ENCODE peak calls at places on chromosomes 2 and 18, in seven cellular contexts. One of them, this sample, is unnamed.
A peak's percentile ranks its signal among the peaks of the same experiment; 100 is the strongest.

GRCh38 chr18:55465313-55465712 is 122.7 kb downstream of the TCF4 start:
- DNase-seq in GM12878: no peak
- DNase-seq in K562: no peak
- DNase-seq in tibial artery: no peak
- DNase-seq in CD8-positive, alpha-beta T cell: no peak
- DNase-seq in DND-41: no peak
- DNase-seq in brain microvascular endothelial cell: no peak
- DNase-seq in this sample: no peak

GRCh38 chr2:159856760-159857159 is 58.8 kb upstream of the CD302 start:
- DNase-seq in CD8-positive, alpha-beta T cell: no peak
- DNase-seq in tibial artery: no peak
- DNase-seq in brain microvascular endothelial cell: no peak
- DNase-seq in DND-41: no peak
- DNase-seq in K562: no peak
- DNase-seq in GM12878: no peak
- DNase-seq in this sample: no peak

GRCh38 chr18:51614967-51615571 is 417.6 kb upstream of the MEX3C start:
- DNase-seq in GM12878: no peak
- DNase-seq in CD8-positive, alpha-beta T cell: no peak
- DNase-seq in DND-41: no peak
- DNase-seq in tibial artery: no peak
- DNase-seq in brain microvascular endothelial cell: no peak
- DNase-seq in K562: no peak
- DNase-seq in this sample: peak; percentile 42

GRCh38 chr2:32516567-32516966 is 111.3 kb upstream of the TTC27 start:
- DNase-seq in GM12878: no peak
- DNase-seq in K562: no peak
- DNase-seq in CD8-positive, alpha-beta T cell: no peak
- DNase-seq in DND-41: no peak
- DNase-seq in tibial artery: no peak
- DNase-seq in brain microvascular endothelial cell: no peak
- DNase-seq in this sample: no peak

GRCh38 chr18:76384861-76385680 is 110.0 kb downstream of the ZNF516 start:
- DNase-seq in DND-41: peak; percentile 65
- DNase-seq in brain microvascular endothelial cell: no peak
- DNase-seq in CD8-positive, alpha-beta T cell: no peak
- DNase-seq in K562: no peak
- DNase-seq in GM12878: no peak
- DNase-seq in tibial artery: peak; percentile 51
- DNase-seq in this sample: no peak

GRCh38 chr2:101398026-101398830 is 10.9 kb upstream of the CREG2 start:
- DNase-seq in brain microvascular endothelial cell: peak; percentile 13
- DNase-seq in CD8-positive, alpha-beta T cell: no peak
- DNase-seq in tibial artery: no peak
- DNase-seq in DND-41: no peak
- DNase-seq in K562: no peak
- DNase-seq in GM12878: no peak
- DNase-seq in this sample: no peak

GRCh38 chr2:44301111-44301510 is 25.8 kb downstream of the SLC3A1 start:
- DNase-seq in brain microvascular endothelial cell: no peak
- DNase-seq in tibial artery: no peak
- DNase-seq in DND-41: no peak
- DNase-seq in K562: no peak
- DNase-seq in CD8-positive, alpha-beta T cell: no peak
- DNase-seq in GM12878: no peak
- DNase-seq in this sample: no peak

GRCh38 chr18:58787750-58788149 is 76.9 kb upstream of the ZNF532 start:
- DNase-seq in GM12878: no peak
- DNase-seq in DND-41: no peak
- DNase-seq in brain microvascular endothelial cell: no peak
- DNase-seq in CD8-positive, alpha-beta T cell: no peak
- DNase-seq in tibial artery: no peak
- DNase-seq in K562: no peak
- DNase-seq in this sample: no peak

GRCh38 chr2:240460243-240460630 is 24.8 kb downstream of the GPC1 start:
- DNase-seq in DND-41: no peak
- DNase-seq in brain microvascular endothelial cell: no peak
- DNase-seq in tibial artery: peak; percentile 62
- DNase-seq in GM12878: no peak
- DNase-seq in CD8-positive, alpha-beta T cell: no peak
- DNase-seq in K562: no peak
- DNase-seq in this sample: no peak

GRCh38 chr2:154952346-154953010 is 254.0 kb downstream of the KCNJ3 start:
- DNase-seq in DND-41: no peak
- DNase-seq in brain microvascular endothelial cell: no peak
- DNase-seq in tibial artery: no peak
- DNase-seq in K562: no peak
- DNase-seq in GM12878: no peak
- DNase-seq in CD8-positive, alpha-beta T cell: no peak
- DNase-seq in this sample: no peak

GRCh38 chr2:156333951-156334495 is 1.5 kb upstream of the NR4A2 start:
- DNase-seq in CD8-positive, alpha-beta T cell: no peak
- DNase-seq in GM12878: no peak
- DNase-seq in DND-41: peak; percentile 86
- DNase-seq in tibial artery: peak; percentile 87
- DNase-seq in K562: peak; percentile 75
- DNase-seq in brain microvascular endothelial cell: peak; percentile 52
- DNase-seq in this sample: peak; percentile 32

DNA sequence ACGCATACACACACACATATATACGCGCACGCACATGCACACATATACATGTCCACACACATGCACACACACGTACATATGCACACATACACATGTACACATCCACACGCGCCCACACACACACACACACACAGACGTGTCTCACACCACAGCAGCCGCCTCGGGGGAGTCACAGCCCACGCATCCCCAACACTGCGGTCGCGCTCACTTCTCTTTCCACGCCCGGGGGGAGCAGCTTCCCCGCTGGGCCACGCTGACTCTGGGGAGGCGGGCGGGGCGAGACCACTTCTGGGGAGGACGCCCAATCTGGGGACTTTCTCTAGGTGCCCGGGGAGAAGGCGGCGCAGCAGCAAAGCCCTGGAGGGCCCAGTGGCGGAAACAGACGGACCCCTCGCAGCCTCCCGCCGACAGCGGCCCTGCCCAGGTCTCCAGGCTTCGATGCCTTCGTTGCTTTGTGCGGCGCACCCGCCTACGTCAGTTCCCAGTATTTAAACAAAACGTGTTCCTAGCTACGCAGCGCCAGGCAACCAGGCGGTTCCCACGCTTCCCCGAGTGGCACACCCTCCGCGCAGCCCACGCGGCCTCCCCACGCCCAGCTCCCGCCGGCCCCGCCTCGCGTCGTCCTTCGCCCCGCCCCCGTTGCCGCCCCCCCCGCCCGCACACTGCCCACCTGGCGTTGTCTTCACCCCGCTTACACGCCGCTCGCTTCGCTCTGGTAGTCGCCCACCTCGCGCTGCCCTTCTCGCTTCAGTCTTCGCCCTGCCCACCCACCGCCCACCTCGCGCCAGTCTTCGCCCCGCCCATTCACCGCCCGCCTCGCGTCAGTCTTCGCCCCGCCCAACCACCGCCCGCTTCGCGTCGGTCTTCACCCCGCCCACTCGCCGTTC is 810 bp upstream of the RBFA start:
- DNase-seq in DND-41: no peak
- DNase-seq in brain microvascular endothelial cell: peak; percentile 83
- DNase-seq in CD8-positive, alpha-beta T cell: peak; percentile 73
- DNase-seq in tibial artery: no peak
- DNase-seq in K562: peak; percentile 18
- DNase-seq in GM12878: no peak
- DNase-seq in this sample: peak; percentile 93
- TF ChIP-seq CTCF in DND-41: no peak
- TF ChIP-seq CTCF in brain microvascular endothelial cell: no peak
- TF ChIP-seq CTCF in CD8-positive, alpha-beta T cell: no peak
- TF ChIP-seq CTCF in tibial artery: no peak
- TF ChIP-seq CTCF in K562: no peak
- TF ChIP-seq CTCF in GM12878: no peak
- TF ChIP-seq CTCF in this sample: no peak

GRCh38 chr2:233059797-233060499 is at the start of gene INPP5D:
- DNase-seq in CD8-positive, alpha-beta T cell: peak; percentile 71
- DNase-seq in brain microvascular endothelial cell: no peak
- DNase-seq in GM12878: no peak
- DNase-seq in K562: no peak
- DNase-seq in tibial artery: peak; percentile 67
- DNase-seq in DND-41: peak; percentile 87
- DNase-seq in this sample: no peak

GRCh38 chr2:233058717-233059546 is 1.2 kb upstream of the INPP5D start:
- DNase-seq in DND-41: no peak
- DNase-seq in GM12878: no peak
- DNase-seq in K562: no peak
- DNase-seq in tibial artery: peak; percentile 59
- DNase-seq in brain microvascular endothelial cell: no peak
- DNase-seq in CD8-positive, alpha-beta T cell: no peak
- DNase-seq in this sample: no peak

GRCh38 chr2:233061007-233061590 is 957 bp downstream of the INPP5D start:
- DNase-seq in K562: no peak
- DNase-seq in DND-41: peak; percentile 53
- DNase-seq in brain microvascular endothelial cell: no peak
- DNase-seq in tibial artery: peak; percentile 59
- DNase-seq in GM12878: no peak
- DNase-seq in CD8-positive, alpha-beta T cell: no peak
- DNase-seq in this sample: no peak

GRCh38 chr2:233060500-233061006 is 411 bp downstream of the INPP5D start:
- DNase-seq in GM12878: no peak
- DNase-seq in CD8-positive, alpha-beta T cell: no peak
- DNase-seq in DND-41: no peak
- DNase-seq in tibial artery: no peak
- DNase-seq in K562: no peak
- DNase-seq in brain microvascular endothelial cell: no peak
- DNase-seq in this sample: no peak

GRCh38 chr2:233059547-233059796 is 670 bp upstream of the INPP5D start:
- DNase-seq in DND-41: no peak
- DNase-seq in brain microvascular endothelial cell: no peak
- DNase-seq in CD8-positive, alpha-beta T cell: no peak
- DNase-seq in GM12878: no peak
- DNase-seq in K562: no peak
- DNase-seq in tibial artery: no peak
- DNase-seq in this sample: no peak
- H3K27ac ChIP-seq in DND-41: peak overlapping the region; percentile 85
- H3K27ac ChIP-seq in brain microvascular endothelial cell: no peak overlapping the region
- H3K27ac ChIP-seq in CD8-positive, alpha-beta T cell: peak overlapping the region; percentile 64
- H3K27ac ChIP-seq in GM12878: peak overlapping the region; percentile 93
- H3K27ac ChIP-seq in K562: no peak overlapping the region
- H3K27ac ChIP-seq in tibial artery: peak overlapping the region; percentile 33
- H3K27ac ChIP-seq in this sample: no peak overlapping the region

DNA sequence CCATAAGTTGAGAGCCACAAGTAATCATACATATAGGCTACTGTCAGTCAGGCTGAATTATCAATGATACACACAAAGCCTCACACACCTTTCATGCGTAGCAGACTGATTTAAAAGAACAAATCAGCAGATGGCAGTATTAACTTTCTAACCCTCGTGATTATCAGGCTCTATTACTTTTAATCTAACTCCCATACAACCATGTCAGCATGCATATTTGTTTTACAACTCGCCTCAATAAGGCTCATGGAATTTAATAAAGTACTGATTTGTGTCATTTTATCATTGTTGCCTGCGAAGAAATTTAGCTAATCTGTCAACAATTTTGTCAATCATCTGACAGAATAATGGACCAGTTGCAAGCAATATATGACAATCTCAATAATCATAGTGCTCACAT is 82.8 kb downstream of the SLC25A12 start:
- DNase-seq in K562: no peak
- DNase-seq in brain microvascular endothelial cell: no peak
- DNase-seq in CD8-positive, alpha-beta T cell: no peak
- DNase-seq in tibial artery: no peak
- DNase-seq in GM12878: no peak
- DNase-seq in DND-41: no peak
- DNase-seq in this sample: peak; percentile 26
- TF ChIP-seq CTCF in K562: peak; percentile 45
- TF ChIP-seq CTCF in brain microvascular endothelial cell: peak; percentile 20
- TF ChIP-seq CTCF in CD8-positive, alpha-beta T cell: peak; percentile 23
- TF ChIP-seq CTCF in tibial artery: peak; percentile 35
- TF ChIP-seq CTCF in GM12878: peak; percentile 35
- TF ChIP-seq CTCF in DND-41: peak; percentile 60
- TF ChIP-seq CTCF in this sample: peak; percentile 40

DNA sequence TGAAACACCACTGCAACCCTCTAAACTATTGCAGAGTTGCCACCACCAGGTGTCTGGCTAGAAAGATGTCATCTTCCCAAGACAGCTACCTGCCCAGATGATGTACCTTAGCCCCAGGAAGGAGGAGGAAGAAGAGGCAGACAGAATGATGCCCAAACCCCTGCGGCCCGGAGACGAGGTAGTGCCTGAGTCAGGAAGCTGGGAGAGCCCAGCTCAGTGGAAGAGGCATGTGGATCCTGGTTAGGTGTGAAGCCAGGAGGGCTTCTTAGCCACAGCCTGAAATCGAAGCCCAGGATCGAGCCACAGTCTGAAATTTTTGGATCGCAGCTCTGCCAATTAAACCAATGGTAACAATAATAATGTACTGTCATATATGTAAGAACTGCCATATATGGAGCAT is 19.1 kb upstream of the CYP1B1 start:
- DNase-seq in tibial artery: no peak
- DNase-seq in CD8-positive, alpha-beta T cell: no peak
- DNase-seq in brain microvascular endothelial cell: no peak
- DNase-seq in K562: no peak
- DNase-seq in GM12878: no peak
- DNase-seq in DND-41: no peak
- DNase-seq in this sample: no peak
- H3K27ac ChIP-seq in tibial artery: no peak overlapping the region
- H3K27ac ChIP-seq in CD8-positive, alpha-beta T cell: no peak overlapping the region
- H3K27ac ChIP-seq in brain microvascular endothelial cell: no peak overlapping the region
- H3K27ac ChIP-seq in K562: no peak overlapping the region
- H3K27ac ChIP-seq in GM12878: no peak overlapping the region
- H3K27ac ChIP-seq in DND-41: no peak overlapping the region
- H3K27ac ChIP-seq in this sample: peak overlapping the region; percentile 90

DNA sequence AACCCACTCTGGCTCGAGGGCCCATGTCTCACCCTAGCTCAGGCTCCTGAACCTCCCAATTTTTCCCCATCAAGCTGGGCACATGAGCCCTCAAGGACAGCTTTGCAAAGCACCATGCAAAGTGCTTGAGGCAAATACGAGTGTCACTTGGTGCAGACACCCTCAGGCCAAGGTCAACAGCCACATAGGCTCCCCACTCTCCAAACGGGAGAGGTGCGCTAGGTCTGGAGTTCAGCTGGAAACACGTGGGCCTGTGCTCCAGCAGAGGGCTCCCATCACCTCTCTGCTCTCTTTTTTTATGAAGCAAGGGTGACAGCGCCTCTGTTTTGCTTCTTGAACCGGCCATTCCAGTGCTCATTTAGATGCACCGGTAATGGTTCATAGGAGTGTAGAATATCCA is 11.9 kb upstream of the ARHGAP25 start:
- DNase-seq in K562: peak; percentile 34
- DNase-seq in tibial artery: no peak
- DNase-seq in CD8-positive, alpha-beta T cell: no peak
- DNase-seq in brain microvascular endothelial cell: no peak
- DNase-seq in GM12878: no peak
- DNase-seq in DND-41: no peak
- DNase-seq in this sample: no peak
- TF ChIP-seq CTCF in K562: peak; percentile 52
- TF ChIP-seq CTCF in tibial artery: no peak
- TF ChIP-seq CTCF in CD8-positive, alpha-beta T cell: no peak
- TF ChIP-seq CTCF in brain microvascular endothelial cell: peak; percentile 35
- TF ChIP-seq CTCF in GM12878: peak; percentile 13
- TF ChIP-seq CTCF in DND-41: peak; percentile 63
- TF ChIP-seq CTCF in this sample: no peak